ENCODE peak calls at places on chromosomes 3 and 15, in five cellular contexts. One of them, this sample, is unnamed.

GRCh38 chr3:64861684-64862083 is 173.9 kb upstream of the ADAMTS9 start:
- DNase-seq in sigmoid colon: no peak
- DNase-seq in cardiac muscle cell: no peak
- DNase-seq in transverse colon: no peak
- DNase-seq in uterus: no peak
- DNase-seq in this sample: no peak

GRCh38 chr15:41259546-41260189 is 28.6 kb downstream of the CHP1 start:
- DNase-seq in cardiac muscle cell: no peak
- DNase-seq in sigmoid colon: no peak
- DNase-seq in uterus: no peak
- DNase-seq in transverse colon: peak; percentile 68
- DNase-seq in this sample: no peak

GRCh38 chr3:47601310-47601709 is 22.6 kb upstream of the CSPG5 start:
- DNase-seq in uterus: no peak
- DNase-seq in transverse colon: no peak
- DNase-seq in sigmoid colon: no peak
- DNase-seq in cardiac muscle cell: no peak
- DNase-seq in this sample: no peak

GRCh38 chr3:132539681-132540080 is 57.4 kb upstream of the ACKR4 start:
- DNase-seq in transverse colon: no peak
- DNase-seq in sigmoid colon: no peak
- DNase-seq in cardiac muscle cell: no peak
- DNase-seq in uterus: no peak
- DNase-seq in this sample: no peak

GRCh38 chr3:59407425-59407824 is 357.6 kb upstream of the CFAP20DC start:
- DNase-seq in uterus: no peak
- DNase-seq in sigmoid colon: no peak
- DNase-seq in cardiac muscle cell: no peak
- DNase-seq in transverse colon: no peak
- DNase-seq in this sample: no peak

GRCh38 chr3:197371521-197372075 is 73.2 kb upstream of the DLG1 start:
- DNase-seq in cardiac muscle cell: peak; percentile 23
- DNase-seq in uterus: no peak
- DNase-seq in sigmoid colon: no peak
- DNase-seq in transverse colon: no peak
- DNase-seq in this sample: no peak

GRCh38 chr3:71559578-71560162 is 23.9 kb downstream of the FOXP1 start:
- DNase-seq in uterus: no peak
- DNase-seq in cardiac muscle cell: no peak
- DNase-seq in sigmoid colon: no peak
- DNase-seq in transverse colon: no peak
- DNase-seq in this sample: no peak

GRCh38 chr3:4271834-4272233 is 31.3 kb upstream of the SETMAR start:
- DNase-seq in cardiac muscle cell: no peak
- DNase-seq in uterus: no peak
- DNase-seq in transverse colon: no peak
- DNase-seq in sigmoid colon: no peak
- DNase-seq in this sample: peak; percentile 14

GRCh38 chr3:48084929-48085328 is 68.7 kb upstream of the MAP4 start:
- DNase-seq in sigmoid colon: no peak
- DNase-seq in transverse colon: no peak
- DNase-seq in cardiac muscle cell: no peak
- DNase-seq in uterus: no peak
- DNase-seq in this sample: no peak

GRCh38 chr3:100912976-100913375 is 80.2 kb downstream of the ABI3BP start:
- DNase-seq in transverse colon: no peak
- DNase-seq in cardiac muscle cell: no peak
- DNase-seq in sigmoid colon: no peak
- DNase-seq in uterus: no peak
- DNase-seq in this sample: no peak

GRCh38 chr3:56921573-56922571 is 120.1 kb upstream of the ARHGEF3 start:
- DNase-seq in transverse colon: no peak
- DNase-seq in sigmoid colon: peak; percentile 71
- DNase-seq in uterus: no peak
- DNase-seq in cardiac muscle cell: no peak
- DNase-seq in this sample: peak; percentile 48

GRCh38 chr15:66101715-66102395 is 151.7 kb downstream of the MEGF11 start:
- DNase-seq in transverse colon: no peak
- DNase-seq in uterus: no peak
- DNase-seq in cardiac muscle cell: peak; percentile 52
- DNase-seq in sigmoid colon: peak; percentile 22
- DNase-seq in this sample: no peak

GRCh38 chr3:125280966-125281365 is 68.4 kb upstream of the SLC12A8 start:
- DNase-seq in cardiac muscle cell: no peak
- DNase-seq in transverse colon: no peak
- DNase-seq in uterus: no peak
- DNase-seq in sigmoid colon: no peak
- DNase-seq in this sample: peak; percentile 31

GRCh38 chr15:48842501-48842900 is 31.6 kb upstream of the CEP152 start:
- DNase-seq in uterus: no peak
- DNase-seq in transverse colon: no peak
- DNase-seq in sigmoid colon: no peak
- DNase-seq in cardiac muscle cell: no peak
- DNase-seq in this sample: no peak

GRCh38 chr15:47987908-47988532 is 132.8 kb upstream of the SLC24A5 start:
- DNase-seq in uterus: no peak
- DNase-seq in sigmoid colon: no peak
- DNase-seq in transverse colon: no peak
- DNase-seq in cardiac muscle cell: peak; percentile 78
- DNase-seq in this sample: peak; percentile 69

GRCh38 chr3:25493246-25493645 is 65.2 kb downstream of the RARB start:
- DNase-seq in transverse colon: no peak
- DNase-seq in cardiac muscle cell: no peak
- DNase-seq in uterus: no peak
- DNase-seq in sigmoid colon: no peak
- DNase-seq in this sample: peak; percentile 89

GRCh38 chr3:19256313-19256712 is 108.0 kb downstream of the KCNH8 start:
- DNase-seq in uterus: no peak
- DNase-seq in transverse colon: no peak
- DNase-seq in cardiac muscle cell: peak; percentile 5
- DNase-seq in sigmoid colon: no peak
- DNase-seq in this sample: no peak

GRCh38 chr15:90337256-90337655 is 14.8 kb upstream of the ZNF774 start:
- DNase-seq in cardiac muscle cell: no peak
- DNase-seq in transverse colon: no peak
- DNase-seq in uterus: no peak
- DNase-seq in sigmoid colon: peak; percentile 11
- DNase-seq in this sample: no peak

GRCh38 chr3:194745427-194746184 is 59.9 kb downstream of the FAM43A start:
- DNase-seq in sigmoid colon: no peak
- DNase-seq in cardiac muscle cell: no peak
- DNase-seq in transverse colon: no peak
- DNase-seq in uterus: no peak
- DNase-seq in this sample: no peak

GRCh38 chr15:83283813-83284562 is 476 bp downstream of the BNC1 start:
- DNase-seq in cardiac muscle cell: peak; percentile 17
- DNase-seq in transverse colon: no peak
- DNase-seq in sigmoid colon: no peak
- DNase-seq in uterus: no peak
- DNase-seq in this sample: no peak

GRCh38 chr3:56467108-56467507 is 1.2 kb downstream of the ERC2 start:
- DNase-seq in transverse colon: peak; percentile 70
- DNase-seq in cardiac muscle cell: peak; percentile 96
- DNase-seq in uterus: peak; percentile 25
- DNase-seq in sigmoid colon: no peak
- DNase-seq in this sample: peak; percentile 70

GRCh38 chr3:24145981-24146822 is 201.1 kb downstream of the NR1D2 start:
- DNase-seq in cardiac muscle cell: no peak
- DNase-seq in sigmoid colon: no peak
- DNase-seq in uterus: no peak
- DNase-seq in transverse colon: no peak
- DNase-seq in this sample: peak; percentile 90

GRCh38 chr15:74978077-74978476 is 17.3 kb upstream of the SCAMP5 start:
- DNase-seq in uterus: no peak
- DNase-seq in sigmoid colon: no peak
- DNase-seq in cardiac muscle cell: no peak
- DNase-seq in transverse colon: no peak
- DNase-seq in this sample: no peak

GRCh38 chr3:30548605-30549004 is 57.8 kb upstream of the TGFBR2 start:
- DNase-seq in transverse colon: no peak
- DNase-seq in sigmoid colon: no peak
- DNase-seq in cardiac muscle cell: no peak
- DNase-seq in uterus: no peak
- DNase-seq in this sample: no peak

DNA sequence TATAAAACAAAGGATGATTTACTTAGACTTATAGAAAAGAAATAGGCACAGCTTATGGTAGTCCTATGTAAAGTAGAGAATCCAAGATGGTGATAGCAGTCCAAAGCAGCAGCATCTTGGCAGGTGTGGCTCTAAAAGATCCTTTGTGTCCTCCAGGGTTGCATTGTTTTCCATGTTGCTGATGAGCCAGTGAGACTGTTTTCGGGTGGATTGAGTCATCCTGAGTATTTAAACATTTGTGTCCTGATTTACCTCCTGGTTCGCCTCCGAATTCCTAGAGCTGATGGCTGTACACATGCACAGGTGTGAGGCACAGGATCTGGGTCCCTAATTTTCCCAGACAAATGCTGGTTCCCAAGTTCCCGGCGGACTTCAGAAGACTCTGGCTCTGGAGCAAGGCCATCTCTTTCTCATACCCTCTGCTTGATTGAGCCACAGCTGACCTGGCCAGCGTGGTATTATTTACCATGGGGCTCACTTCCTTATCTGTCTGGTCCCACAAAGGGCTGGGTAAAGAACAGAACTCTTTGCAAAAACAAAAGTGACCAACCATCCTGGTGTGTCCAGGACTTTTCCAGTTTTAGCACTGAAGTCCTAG is 51.0 kb downstream of the ARNT2 start:
- DNase-seq in sigmoid colon: no peak
- DNase-seq in uterus: no peak
- DNase-seq in transverse colon: no peak
- DNase-seq in cardiac muscle cell: no peak
- DNase-seq in this sample: no peak
- H3K4me3 ChIP-seq in sigmoid colon: no peak overlapping the region
- H3K4me3 ChIP-seq in uterus: no peak overlapping the region
- H3K4me3 ChIP-seq in transverse colon: no peak overlapping the region
- H3K4me3 ChIP-seq in cardiac muscle cell: no peak overlapping the region
- H3K4me3 ChIP-seq in this sample: no peak overlapping the region

GRCh38 chr3:41200669-41201021 is 1.3 kb downstream of the CTNNB1 start:
- DNase-seq in sigmoid colon: no peak
- DNase-seq in uterus: no peak
- DNase-seq in transverse colon: peak; percentile 23
- DNase-seq in cardiac muscle cell: peak; percentile 42
- DNase-seq in this sample: peak; percentile 72

GRCh38 chr3:41198526-41198925 is 779 bp upstream of the CTNNB1 start:
- DNase-seq in uterus: peak; percentile 31
- DNase-seq in cardiac muscle cell: peak; percentile 60
- DNase-seq in sigmoid colon: peak; percentile 75
- DNase-seq in transverse colon: peak; percentile 42
- DNase-seq in this sample: no peak

GRCh38 chr3:41199866-41200668 is 762 bp downstream of the CTNNB1 start:
- DNase-seq in uterus: no peak
- DNase-seq in transverse colon: peak; percentile 44
- DNase-seq in sigmoid colon: peak; percentile 70
- DNase-seq in cardiac muscle cell: no peak
- DNase-seq in this sample: no peak

GRCh38 chr3:41198046-41198445 is 1.3 kb upstream of the CTNNB1 start:
- DNase-seq in cardiac muscle cell: no peak
- DNase-seq in sigmoid colon: no peak
- DNase-seq in uterus: no peak
- DNase-seq in transverse colon: no peak
- DNase-seq in this sample: no peak

GRCh38 chr3:41198950-41199865 is at the start of gene CTNNB1:
- DNase-seq in cardiac muscle cell: peak; percentile 96
- DNase-seq in sigmoid colon: peak; percentile 96
- DNase-seq in uterus: peak; percentile 94
- DNase-seq in transverse colon: peak; percentile 95
- DNase-seq in this sample: peak; percentile 91
- TF ChIP-seq CTCF in cardiac muscle cell: no peak
- TF ChIP-seq CTCF in sigmoid colon: no peak
- TF ChIP-seq CTCF in uterus: peak; percentile 42
- TF ChIP-seq CTCF in transverse colon: no peak
- TF ChIP-seq CTCF in this sample: no peak

DNA sequence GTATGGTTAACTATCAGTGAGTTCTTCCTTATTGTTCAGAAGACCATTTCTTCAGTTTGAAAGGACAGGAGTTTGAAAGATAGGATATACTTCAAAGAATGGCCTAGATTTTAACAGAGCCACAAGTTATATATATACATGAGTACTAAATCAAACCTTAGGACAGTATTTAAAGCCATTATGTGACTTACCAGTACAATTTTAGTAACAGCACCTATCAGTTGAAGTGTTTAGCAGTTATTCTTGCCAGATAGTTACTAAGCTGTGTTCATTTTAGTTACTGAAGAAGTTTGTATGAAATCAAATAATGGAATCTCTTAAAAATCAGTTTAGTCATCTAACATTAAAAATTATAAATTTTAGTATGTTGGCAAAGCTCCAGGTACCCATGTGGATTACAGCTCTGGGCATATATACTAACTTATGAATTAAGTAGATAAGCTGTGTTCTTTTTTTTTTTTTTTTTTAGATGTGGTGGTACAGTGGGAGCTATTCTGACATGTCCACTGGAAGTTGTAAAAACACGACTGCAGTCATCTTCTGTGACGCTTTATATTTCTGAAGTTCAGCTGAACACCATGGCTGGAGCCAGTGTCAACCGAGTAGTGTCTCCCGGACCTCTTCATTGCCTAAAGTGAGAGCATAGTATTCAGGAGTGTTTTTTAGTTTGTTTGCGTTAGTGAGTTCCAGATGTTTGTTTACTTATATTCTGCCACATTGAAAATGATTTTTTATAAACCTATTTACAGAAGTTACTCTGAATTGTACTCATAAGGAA is 14.6 kb downstream of the SLC25A36 start:
- DNase-seq in uterus: no peak
- DNase-seq in sigmoid colon: no peak
- DNase-seq in cardiac muscle cell: no peak
- DNase-seq in transverse colon: no peak
- DNase-seq in this sample: no peak
- H3K27ac ChIP-seq in uterus: no peak overlapping the region
- H3K27ac ChIP-seq in sigmoid colon: no peak overlapping the region
- H3K27ac ChIP-seq in cardiac muscle cell: peak overlapping the region; percentile 69
- H3K27ac ChIP-seq in transverse colon: no peak overlapping the region
- H3K27ac ChIP-seq in this sample: no peak overlapping the region

DNA sequence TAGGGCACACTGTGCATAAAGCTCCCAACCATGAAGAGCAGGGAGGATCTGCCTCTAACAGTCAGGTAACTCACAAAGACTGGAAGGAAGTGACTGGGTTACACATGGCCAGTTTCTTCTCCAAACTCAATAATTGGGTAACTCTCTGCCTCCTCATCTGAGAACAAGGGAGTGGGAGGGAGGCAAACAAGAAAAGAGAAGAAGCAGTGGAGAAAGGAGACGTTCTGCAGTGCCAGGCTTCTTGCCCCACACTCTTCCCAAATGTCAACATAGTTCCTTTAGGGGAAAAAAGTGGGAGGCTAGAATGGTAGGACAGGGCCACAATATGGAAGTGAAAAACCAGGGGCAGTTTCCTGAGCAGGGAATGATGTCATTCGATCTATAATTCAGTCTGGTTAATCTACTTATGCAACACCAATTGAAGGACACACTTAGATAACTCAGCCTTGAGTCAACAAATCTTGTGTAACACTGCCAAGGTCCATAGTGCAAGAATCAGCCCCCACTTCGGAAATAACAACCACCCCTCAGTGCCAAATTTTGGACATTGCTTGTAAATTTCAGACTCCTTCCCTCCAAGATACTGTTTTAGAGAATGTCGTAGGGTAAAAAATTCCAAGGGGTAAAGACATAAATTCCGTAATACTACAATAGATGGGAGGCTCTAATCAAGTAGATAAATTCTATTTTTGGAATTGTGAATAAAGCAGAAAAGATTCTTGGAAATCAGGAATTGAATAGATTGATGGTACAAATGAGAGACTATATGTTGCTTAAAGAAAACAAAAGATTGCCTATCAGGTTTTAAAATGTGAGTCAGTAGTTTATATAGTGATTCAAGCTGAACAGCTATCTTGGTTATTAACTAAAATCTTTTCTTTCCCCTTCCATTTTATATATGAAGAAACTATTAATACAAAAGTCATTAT is 143.1 kb downstream of the LPP start:
- DNase-seq in cardiac muscle cell: no peak
- DNase-seq in uterus: peak; percentile 55
- DNase-seq in sigmoid colon: no peak
- DNase-seq in transverse colon: peak; percentile 17
- DNase-seq in this sample: peak; percentile 79
- H3K4me3 ChIP-seq in cardiac muscle cell: no peak overlapping the region
- H3K4me3 ChIP-seq in uterus: no peak overlapping the region
- H3K4me3 ChIP-seq in sigmoid colon: no peak overlapping the region
- H3K4me3 ChIP-seq in transverse colon: no peak overlapping the region
- H3K4me3 ChIP-seq in this sample: no peak overlapping the region